ENCODE peak calls at places on chromosomes 12 and 14, in ten cellular contexts. G is IMR-90; P is CD4-positive, alpha-beta memory T cell; Y is pancreas; I is mammary epithelial cell; L is ascending aorta; H is heart right ventricle; Z is heart left ventricle; R is Panc1; T is GM23248. C is an unnamed sample. For H3K27me3, the result is how much of the 10 kb centered on the place peaks cover.

GRCh38 chr12:47741340-47741703 is 16.0 kb upstream of the ENDOU start:
- DNase-seq in G (no peak), I (peak), P (peak), T (peak), H (peak), R (no peak), Z (peak), L (peak), Y (no peak), C (peak)

GRCh38 chr14:34912182-34912581 is 37.0 kb upstream of the BAZ1A start:
- DNase-seq in P (no peak), I (no peak), Z (no peak), T (no peak), Y (no peak), R (no peak), L (no peak), H (no peak), G (no peak), C (no peak)

GRCh38 chr12:117872521-117873169 is 96.1 kb downstream of the KSR2 start:
- DNase-seq in G (no peak), Z (no peak), Y (no peak), R (no peak), P (no peak), I (no peak), T (peak), L (no peak), H (no peak), C (no peak)

GRCh38 chr12:94203796-94204195 is 55.4 kb downstream of the PLXNC1 start:
- DNase-seq in L (no peak), T (no peak), Z (no peak), P (no peak), H (no peak), I (no peak), R (no peak), Y (no peak), G (no peak), C (no peak)

GRCh38 chr14:54691525-54692260 is 124.8 kb downstream of the SAMD4A start:
- DNase-seq in T (peak), I (peak), L (peak), Z (peak), H (peak), Y (peak), R (peak), P (no peak), G (peak), C (peak)

GRCh38 chr12:145369-145960 is 68.5 kb downstream of the SLC6A12 start:
- DNase-seq in H (no peak), R (no peak), T (no peak), L (no peak), P (no peak), Z (no peak), I (no peak), Y (no peak), G (no peak), C (no peak)

GRCh38 chr14:68729556-68729955 is 63.3 kb downstream of the ZFP36L1 start:
- DNase-seq in H (peak), T (no peak), G (no peak), I (no peak), P (no peak), L (no peak), R (no peak), Y (no peak), Z (peak), C (no peak)

GRCh38 chr14:88500611-88501010 is 54.2 kb downstream of the PTPN21 start:
- DNase-seq in P (no peak), T (no peak), L (no peak), Y (no peak), Z (no peak), R (no peak), I (no peak), H (no peak), G (no peak), C (no peak)

GRCh38 chr14:92544051-92544730 is 30.6 kb downstream of the RIN3 start:
- DNase-seq in P (no peak), R (no peak), I (no peak), L (no peak), T (no peak), Y (no peak), Z (no peak), G (no peak), H (no peak), C (no peak)

GRCh38 chr12:124279846-124280360 is 15.0 kb upstream of the RFLNA start:
- DNase-seq in I (no peak), Y (no peak), G (no peak), L (no peak), R (no peak), H (no peak), T (peak), Z (no peak), P (no peak), C (no peak)

GRCh38 chr12:78038541-78038940 is 207.8 kb downstream of the NAV3 start:
- DNase-seq in L (no peak), Z (no peak), T (no peak), P (no peak), Y (no peak), R (no peak), G (no peak), H (no peak), I (no peak), C (no peak)

GRCh38 chr14:89242871-89243270 is 174.2 kb downstream of the FOXN3 start:
- DNase-seq in I (no peak), L (peak), T (no peak), P (no peak), R (no peak), Y (no peak), G (no peak), Z (no peak), H (no peak), C (no peak)

GRCh38 chr12:9741726-9742125 is 8.8 kb upstream of the CLECL1 start:
- DNase-seq in I (no peak), R (no peak), Z (no peak), L (no peak), P (peak), Y (no peak), H (no peak), G (no peak), T (no peak), C (no peak)

GRCh38 chr12:57498143-57498524 is 10.3 kb downstream of the MARS1 start:
- DNase-seq in P (no peak), I (no peak), G (no peak), T (no peak), Y (no peak), H (no peak), R (no peak), Z (no peak), L (no peak), C (no peak)

GRCh38 chr14:39180553-39180952 is 5.5 kb downstream of the PNN start:
- DNase-seq in H (no peak), P (no peak), R (no peak), Y (no peak), T (no peak), Z (no peak), G (no peak), I (no peak), L (no peak), C (no peak)

GRCh38 chr12:53207042-53207441 is at the start of gene ITGB7:
- DNase-seq in Y (no peak), T (no peak), H (no peak), P (peak), G (no peak), I (no peak), L (no peak), R (no peak), Z (no peak), C (no peak)

GRCh38 chr12:123034865-123035264 is 54.4 kb downstream of the ARL6IP4 start:
- DNase-seq in T (peak), H (no peak), R (peak), P (no peak), Z (no peak), G (peak), Y (no peak), L (no peak), I (peak), C (no peak)

GRCh38 chr12:109440851-109441490 is 36.1 kb downstream of the KCTD10 start:
- DNase-seq in G (no peak), R (no peak), T (no peak), Y (no peak), P (no peak), L (no peak), Z (no peak), I (peak), H (no peak), C (no peak)

GRCh38 chr12:28079539-28079938 is 107.0 kb upstream of the PTHLH start:
- DNase-seq in P (no peak), Z (no peak), I (no peak), L (no peak), R (no peak), G (no peak), T (no peak), H (no peak), Y (no peak), C (no peak)

GRCh38 chr12:121858662-121859572 is at the start of gene HPD:
- DNase-seq in P (no peak), R (no peak), T (peak), L (peak), I (peak), Z (peak), H (peak), Y (peak), G (peak), C (no peak)

GRCh38 chr14:23321572-23322547 is 603 bp downstream of the PABPN1 start:
- DNase-seq in P (peak), L (no peak), G (peak), Z (no peak), I (peak), Y (peak), H (peak), T (peak), R (no peak), C (peak)

GRCh38 chr12:108635201-108635996 is 1.7 kb upstream of the SELPLG start:
- DNase-seq in H (no peak), Y (no peak), Z (peak), I (no peak), R (no peak), T (no peak), L (no peak), G (peak), P (peak), C (no peak)

GRCh38 chr14:75182820-75183219 is 6.4 kb upstream of the TMED10 start:
- DNase-seq in H (no peak), P (no peak), L (peak), Y (no peak), T (peak), Z (no peak), I (peak), R (no peak), G (peak), C (no peak)

GRCh38 chr14:61111145-61112130 is 130.4 kb downstream of the SLC38A6 start:
- DNase-seq in H (no peak), Z (no peak), T (no peak), I (no peak), Y (no peak), P (no peak), G (no peak), R (no peak), L (no peak), C (no peak)

GRCh38 chr14:97777622-97778021 is 980.4 kb downstream of the VRK1 start:
- DNase-seq in I (no peak), P (no peak), T (no peak), G (no peak), H (no peak), L (no peak), Y (no peak), R (no peak), Z (no peak), C (no peak)

GRCh38 chr14:75306917-75307699 is 28.5 kb downstream of the FOS start:
- DNase-seq in L (peak), P (no peak), H (no peak), T (peak), I (peak), R (no peak), Z (no peak), Y (no peak), G (peak), C (peak)

GRCh38 chr12:116708826-116709756 is 28.8 kb downstream of the SPRING1 start:
- DNase-seq in Z (peak), Y (peak), I (peak), G (peak), H (peak), P (no peak), L (peak), R (peak), T (peak), C (no peak)
- H3K27ac ChIP-seq in Z (no peak), Y (no peak), I (no peak), G (no peak), H (no peak), P (no peak), L (no peak), R (no peak), T (no peak), C (no peak)

GRCh38 chr12:3155710-3156386 is 78.7 kb downstream of the TSPAN9 start:
- DNase-seq in G (no peak), P (no peak), R (no peak), H (no peak), T (no peak), Y (no peak), I (no peak), L (no peak), Z (no peak), C (no peak)
- H3K27me3 ChIP-seq in G (under half), P (under half), R (under half), H (under half), T (under half), Y (under half), I (under half), L (under half), Z (under half), C (under half)

GRCh38 chr14:96203635-96204034 is 1.0 kb upstream of the BDKRB2 start:
- DNase-seq in Y (no peak), P (no peak), Z (no peak), H (no peak), I (peak), R (no peak), L (no peak), G (peak), T (no peak), C (no peak)
- H3K27ac ChIP-seq in Y (peak), P (no peak), Z (no peak), H (no peak), I (peak), R (no peak), L (no peak), G (peak), T (no peak), C (no peak)

DNA sequence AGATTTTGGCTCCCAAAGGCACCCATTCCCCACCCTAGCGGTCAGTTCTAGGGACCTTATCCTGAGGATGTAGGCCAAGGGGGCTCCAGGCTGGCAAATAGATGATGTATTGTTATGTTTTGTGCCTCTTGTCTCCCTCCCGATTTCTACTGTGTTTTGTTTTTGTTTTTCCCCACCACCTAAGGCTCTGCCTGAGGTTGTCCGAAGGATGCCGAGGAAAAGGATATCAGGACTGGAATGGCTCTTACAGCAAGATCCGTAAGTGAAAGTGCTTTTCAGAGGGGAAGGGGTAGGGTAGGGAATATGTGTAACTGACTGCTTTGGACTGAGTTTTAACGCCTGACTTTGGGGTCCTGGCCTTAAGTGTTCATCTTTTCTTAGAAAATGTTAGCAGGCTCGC is 6.6 kb downstream of the FOXG1 start:
- DNase-seq in G (no peak), Y (no peak), T (no peak), Z (no peak), I (no peak), P (no peak), L (no peak), H (no peak), R (no peak), C (no peak)
- H3K27me3 ChIP-seq in G (half or more), Y (half or more), T (half or more), Z (under half), I (half or more), P (under half), L (under half), H (half or more), R (under half), C (half or more)

DNA sequence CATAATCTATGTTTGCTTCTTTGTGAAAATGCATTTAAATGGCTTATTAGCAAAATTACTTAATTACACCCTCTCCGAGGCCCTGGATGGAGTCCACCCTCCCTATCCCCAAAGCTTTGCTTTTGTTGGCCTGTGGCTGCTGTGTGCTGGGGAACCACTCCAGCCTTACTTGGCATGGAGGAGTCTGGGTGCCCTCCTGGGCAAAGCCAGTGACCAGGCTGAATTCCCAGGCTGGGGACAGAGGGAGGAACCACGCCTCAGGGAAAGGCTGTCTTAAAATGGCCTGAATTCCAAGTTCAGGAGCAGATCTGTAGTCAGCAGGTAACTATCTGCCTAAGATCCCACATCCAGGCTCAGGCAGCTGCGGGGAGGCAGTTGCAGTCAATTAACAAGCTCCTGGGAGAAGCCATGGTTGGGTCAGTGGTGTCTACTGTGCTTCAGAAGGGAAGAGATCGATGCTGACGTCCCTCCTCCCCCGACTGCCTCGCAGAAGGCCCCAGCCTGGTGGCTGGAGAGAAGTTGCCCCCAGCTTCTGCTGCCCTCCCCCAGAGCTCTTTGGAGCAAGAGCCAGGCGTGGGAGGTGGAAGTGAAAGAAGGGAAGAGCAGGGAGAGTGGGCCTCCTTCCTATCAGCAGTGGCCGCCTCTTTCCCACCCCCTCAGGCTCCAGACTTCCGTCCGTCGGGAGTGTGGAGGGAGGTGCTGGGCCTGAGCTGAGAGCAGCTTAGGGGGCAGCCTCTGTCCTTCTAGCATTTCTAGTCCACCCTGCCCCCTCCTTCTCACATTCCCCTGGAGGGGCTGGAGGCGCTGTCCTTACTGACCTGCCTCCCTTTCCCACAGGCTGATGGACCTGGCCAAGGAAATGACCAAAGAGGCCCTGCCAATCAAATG is 11.3 kb downstream of the VASH1 start:
- DNase-seq in T (no peak), P (no peak), H (peak), L (peak), I (no peak), G (peak), Z (peak), R (no peak), Y (peak), C (peak)
- H3K27ac ChIP-seq in T (no peak), P (no peak), H (peak), L (peak), I (no peak), G (peak), Z (peak), R (no peak), Y (peak), C (peak)

DNA sequence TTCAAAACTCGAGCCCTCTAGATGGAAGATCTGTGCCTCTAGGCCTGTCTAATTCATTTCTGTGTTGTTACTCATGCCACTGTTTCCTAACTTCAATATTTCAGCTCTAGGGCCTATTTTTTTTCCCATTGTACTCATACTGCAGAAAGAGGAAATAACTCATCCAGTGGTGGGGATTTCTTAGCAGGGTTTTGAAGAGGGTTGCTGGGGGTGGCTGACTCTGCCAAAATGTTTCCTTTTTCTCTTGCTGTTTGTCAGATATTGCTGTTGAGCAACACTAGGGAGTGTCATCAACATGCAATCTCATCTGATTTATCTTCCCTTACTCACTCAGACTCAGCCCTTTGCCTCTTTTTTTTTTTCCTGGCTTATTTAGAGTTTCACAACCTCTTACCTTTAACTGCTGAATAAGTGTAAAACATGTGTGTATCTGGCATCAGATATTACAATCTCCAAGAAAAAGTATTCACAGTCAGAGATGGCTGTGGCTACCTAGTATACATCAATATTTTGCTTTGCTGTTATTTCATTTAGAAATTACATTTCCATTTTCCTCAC is 189.5 kb downstream of the DUSP6 start:
- DNase-seq in Z (peak), R (peak), T (peak), L (peak), G (peak), P (no peak), I (peak), H (peak), Y (no peak), C (peak)
- H3K27me3 ChIP-seq in Z (under half), R (under half), T (under half), L (under half), G (under half), P (under half), I (under half), H (under half), Y (under half), C (under half)